ENCODE peak calls at places on chromosomes 16 and 17, in seven cellular contexts. Z, I, E, J, V, O and T are unnamed samples.
A peak's percentile ranks its signal among the peaks of the same experiment; 100 is the strongest.

GRCh38 chr16:13419589-13419988 is 500.4 kb upstream of the ERCC4 start:
- DNase-seq in I (no peak), Z (no peak), J (no peak), V (no peak), E (no peak), O (no peak), T (no peak)

GRCh38 chr16:13586051-13586450 is 333.9 kb upstream of the ERCC4 start:
- DNase-seq in E (no peak), O (no peak), V (no peak), Z (no peak), I (no peak), J (no peak), T (no peak)

GRCh38 chr16:27240948-27241531 is 27.5 kb downstream of the NSMCE1 start:
- DNase-seq in V (peak; percentile 47), E (no peak), O (no peak), J (no peak), I (no peak), Z (no peak), T (peak; percentile 37)

GRCh38 chr17:30332057-30332542 is 1.8 kb downstream of the TMIGD1 start:
- DNase-seq in I (no peak), E (no peak), J (no peak), O (no peak), V (no peak), Z (no peak), T (peak; percentile 73)

GRCh38 chr17:324151-324571 is 28.4 kb downstream of the RPH3AL start:
- DNase-seq in V (no peak), O (no peak), I (no peak), Z (no peak), E (no peak), J (no peak), T (no peak)

GRCh38 chr17:34628883-34629282 is 49.5 kb downstream of the TMEM132E start:
- DNase-seq in I (no peak), V (no peak), Z (no peak), O (no peak), J (no peak), E (no peak), T (no peak)

GRCh38 chr17:13484020-13484419 is 117.7 kb downstream of the HS3ST3A1 start:
- DNase-seq in Z (no peak), V (no peak), J (no peak), O (peak; percentile 8), E (no peak), I (no peak), T (no peak)

GRCh38 chr16:23499801-23500200 is 10.5 kb downstream of the GGA2 start:
- DNase-seq in O (no peak), I (peak; percentile 87), J (no peak), E (no peak), Z (no peak), V (no peak), T (no peak)

GRCh38 chr16:84047206-84047605 is 4.6 kb upstream of the SLC38A8 start:
- DNase-seq in Z (no peak), E (no peak), O (no peak), I (no peak), V (no peak), J (no peak), T (no peak)

GRCh38 chr17:34169501-34169900 is 85.6 kb upstream of the CCL2 start:
- DNase-seq in O (no peak), V (no peak), E (no peak), J (no peak), Z (no peak), I (no peak), T (no peak)

GRCh38 chr17:44002141-44002848 is 2.1 kb upstream of the NAGS start:
- DNase-seq in I (no peak), E (peak; percentile 29), J (no peak), O (no peak), Z (no peak), V (no peak), T (peak; percentile 49)

GRCh38 chr17:3903881-3904286 is 11.0 kb upstream of the CAMKK1 start:
- DNase-seq in V (no peak), I (peak; percentile 82), O (no peak), Z (no peak), E (no peak), J (no peak), T (no peak)

GRCh38 chr17:75182319-75182568 is 515 bp downstream of the SUMO2 start:
- DNase-seq in I (no peak), Z (no peak), O (no peak), J (no peak), V (peak; percentile 60), E (no peak), T (no peak)

GRCh38 chr16:84396537-84397008 is 28.2 kb downstream of the ATP2C2 start:
- DNase-seq in J (no peak), V (no peak), E (peak; percentile 76), I (no peak), O (no peak), Z (no peak), T (no peak)

GRCh38 chr17:8740486-8740885 is 4.2 kb downstream of the CCDC42 start:
- DNase-seq in I (no peak), V (no peak), O (no peak), J (no peak), E (no peak), Z (no peak), T (no peak)

GRCh38 chr16:88951501-88951900 is 25.5 kb downstream of the CBFA2T3 start:
- DNase-seq in O (no peak), J (no peak), E (no peak), Z (no peak), I (no peak), V (no peak), T (no peak)

GRCh38 chr17:41546819-41547218 is 18.7 kb upstream of the KRT19 start:
- DNase-seq in O (no peak), I (no peak), Z (no peak), E (no peak), J (no peak), V (no peak), T (no peak)

GRCh38 chr17:79038545-79039135 is 14.7 kb downstream of the C1QTNF1 start:
- DNase-seq in J (no peak), O (no peak), V (no peak), Z (no peak), I (no peak), E (peak; percentile 65), T (peak; percentile 84)

GRCh38 chr17:57369509-57369945 is 113.2 kb downstream of the MSI2 start:
- DNase-seq in I (no peak), Z (no peak), E (no peak), O (no peak), J (no peak), V (no peak), T (no peak)

GRCh38 chr17:83151442-83152220 is 72.2 kb downstream of the METRNL start:
- DNase-seq in V (no peak), J (no peak), I (peak; percentile 6), O (peak; percentile 68), Z (no peak), E (no peak), T (peak; percentile 32)

GRCh38 chr17:21177854-21178600 is 35.9 kb downstream of the TMEM11 start:
- DNase-seq in J (no peak), E (no peak), O (peak; percentile 62), Z (no peak), I (no peak), V (peak; percentile 28), T (no peak)

GRCh38 chr17:61179316-61179715 is 220.3 kb upstream of the TBX2 start:
- DNase-seq in V (no peak), I (no peak), O (no peak), Z (no peak), E (no peak), J (no peak), T (no peak)

GRCh38 chr17:80477647-80478478 is 1.5 kb upstream of the NPTX1 start:
- DNase-seq in O (no peak), Z (no peak), V (no peak), E (peak; percentile 51), I (no peak), J (no peak), T (no peak)

GRCh38 chr17:82696916-82697807 is 1.3 kb downstream of the RAB40B start:
- DNase-seq in V (no peak), I (no peak), E (no peak), O (no peak), J (no peak), Z (no peak), T (no peak)

GRCh38 chr16:18969050-18969854 is 14.5 kb upstream of the TMC7 start:
- DNase-seq in O (peak; percentile 97), E (peak; percentile 88), I (peak; percentile 81), V (peak; percentile 86), Z (peak; percentile 41), J (peak; percentile 89), T (no peak)

GRCh38 chr16:77775911-77776909 is 12.2 kb upstream of the VAT1L start:
- DNase-seq in V (peak; percentile 83), O (no peak), J (no peak), Z (no peak), I (no peak), E (peak; percentile 10), T (no peak)
- TF ChIP-seq CTCF in V (no peak), O (no peak), J (no peak), Z (no peak), I (no peak), E (no peak), T (no peak)

GRCh38 chr17:42937712-42938596 is 26.3 kb downstream of the AARSD1 start:
- DNase-seq in Z (no peak), V (no peak), J (no peak), O (no peak), E (peak; percentile 57), I (peak; percentile 46), T (peak; percentile 2)
- TF ChIP-seq CTCF in Z (peak; percentile 78), V (peak; percentile 67), J (peak; percentile 78), O (peak; percentile 68), E (peak; percentile 69), I (peak; percentile 73), T (peak; percentile 73)

DNA sequence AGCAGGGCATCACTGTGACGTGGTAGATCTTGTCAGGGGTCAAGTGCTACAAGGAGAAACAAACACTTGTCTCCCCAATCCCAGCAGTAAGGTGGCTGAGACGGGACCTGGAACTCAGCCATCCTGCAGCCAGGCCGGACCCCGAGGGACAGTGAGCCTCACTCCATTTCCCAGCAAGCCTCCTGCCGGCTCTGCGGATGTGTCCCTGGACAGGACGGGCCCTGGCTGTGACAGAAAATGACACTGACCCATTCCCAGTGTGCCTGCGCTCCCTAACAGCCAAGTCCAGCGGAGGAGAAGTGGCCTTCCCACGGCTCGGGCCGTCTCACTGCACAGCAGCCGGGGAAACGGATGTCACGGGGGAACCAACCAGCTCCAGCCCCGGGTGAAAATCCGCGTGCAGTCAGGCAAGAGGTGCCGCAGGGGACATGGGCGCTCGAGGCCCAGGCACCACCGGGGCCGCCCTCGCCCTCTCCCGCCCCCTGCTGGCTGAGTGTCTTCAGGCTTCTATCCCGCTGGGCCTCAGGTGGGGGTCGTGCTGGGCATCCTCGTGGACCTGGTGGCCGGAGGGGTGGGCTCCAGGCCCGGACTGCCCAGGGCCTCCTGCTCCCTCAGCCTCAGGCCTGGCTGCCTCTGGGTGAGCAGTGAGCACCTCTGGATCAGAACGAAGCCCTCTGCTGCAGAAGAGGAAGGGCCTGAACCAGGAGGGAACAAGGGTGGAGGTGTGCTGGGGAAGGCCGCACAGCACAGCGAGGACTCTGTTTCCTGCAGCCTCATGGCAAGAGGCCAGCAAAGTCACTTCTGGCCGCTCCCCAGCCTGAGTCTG is 6.7 kb downstream of the HAGHL start:
- DNase-seq in V (no peak), J (no peak), E (no peak), O (no peak), I (peak; percentile 16), Z (no peak), T (no peak)
- TF ChIP-seq CTCF in V (no peak), J (peak; percentile 42), E (no peak), O (peak; percentile 28), I (no peak), Z (peak; percentile 13), T (peak; percentile 61)

DNA sequence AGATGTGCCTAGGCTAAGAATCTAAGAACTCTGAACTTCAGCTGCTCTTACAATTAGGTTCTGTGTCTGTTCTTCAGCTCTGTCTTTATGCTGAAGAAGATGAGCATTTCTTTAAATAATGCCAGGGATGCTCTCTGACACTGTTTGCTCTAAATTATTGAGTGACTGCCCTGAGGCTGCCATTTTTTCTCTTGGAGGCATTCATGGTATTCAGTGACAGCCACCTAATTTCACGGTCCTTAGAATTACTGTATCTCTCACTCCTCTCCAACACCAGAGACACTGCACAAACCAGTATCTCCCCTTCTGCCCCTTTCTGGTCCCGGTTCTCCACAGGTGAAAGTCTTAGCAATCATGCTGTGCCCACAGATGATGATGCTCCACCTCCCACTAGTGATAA is 123.6 kb upstream of the MPHOSPH6 start:
- DNase-seq in I (no peak), E (no peak), V (no peak), Z (no peak), J (no peak), O (no peak), T (no peak)
- TF ChIP-seq CTCF in I (no peak), E (no peak), V (no peak), Z (no peak), J (no peak), O (no peak), T (no peak)